ENCODE peak calls at places on chromosome 17, in four cellular contexts. One of them, this sample, is unnamed.

GRCh38 chr17:38590988-38591758 is 14.6 kb downstream of the SRCIN1 start:
- DNase-seq in fibroblast of pulmonary artery: no peak
- DNase-seq in fibroblast of mammary gland: no peak
- DNase-seq in heart right ventricle: no peak
- DNase-seq in this sample: no peak

GRCh38 chr17:17516315-17516930 is 20.2 kb upstream of the RASD1 start:
- DNase-seq in fibroblast of mammary gland: no peak
- DNase-seq in fibroblast of pulmonary artery: no peak
- DNase-seq in heart right ventricle: no peak
- DNase-seq in this sample: no peak

GRCh38 chr17:67377727-67378443 is 804 bp downstream of the PITPNC1 start:
- DNase-seq in heart right ventricle: peak; percentile 61
- DNase-seq in fibroblast of mammary gland: no peak
- DNase-seq in fibroblast of pulmonary artery: peak; percentile 56
- DNase-seq in this sample: no peak

GRCh38 chr17:58621174-58621573 is 70.7 kb downstream of the TEX14 start:
- DNase-seq in fibroblast of mammary gland: no peak
- DNase-seq in fibroblast of pulmonary artery: no peak
- DNase-seq in heart right ventricle: no peak
- DNase-seq in this sample: no peak

GRCh38 chr17:38912221-38912813 is 13.1 kb upstream of the LASP1NB start:
- DNase-seq in heart right ventricle: peak; percentile 74
- DNase-seq in fibroblast of mammary gland: peak; percentile 73
- DNase-seq in fibroblast of pulmonary artery: peak; percentile 68
- DNase-seq in this sample: peak; percentile 33

GRCh38 chr17:75694536-75694935 is 26.7 kb upstream of the ITGB4 start:
- DNase-seq in heart right ventricle: no peak
- DNase-seq in fibroblast of mammary gland: no peak
- DNase-seq in fibroblast of pulmonary artery: no peak
- DNase-seq in this sample: no peak

GRCh38 chr17:27667656-27668487 is 36.9 kb downstream of the LGALS9 start:
- DNase-seq in heart right ventricle: no peak
- DNase-seq in fibroblast of pulmonary artery: no peak
- DNase-seq in fibroblast of mammary gland: no peak
- DNase-seq in this sample: no peak

GRCh38 chr17:39064374-39064773 is 87.1 kb downstream of the PLXDC1 start:
- DNase-seq in heart right ventricle: no peak
- DNase-seq in fibroblast of mammary gland: peak; percentile 93
- DNase-seq in fibroblast of pulmonary artery: peak; percentile 35
- DNase-seq in this sample: no peak

GRCh38 chr17:5049314-5049819 is 14.1 kb upstream of the SLC52A1 start:
- DNase-seq in fibroblast of mammary gland: no peak
- DNase-seq in fibroblast of pulmonary artery: no peak
- DNase-seq in heart right ventricle: no peak
- DNase-seq in this sample: no peak

GRCh38 chr17:43356999-43357398 is 41.8 kb upstream of the ARL4D start:
- DNase-seq in heart right ventricle: no peak
- DNase-seq in fibroblast of pulmonary artery: peak; percentile 91
- DNase-seq in fibroblast of mammary gland: peak; percentile 95
- DNase-seq in this sample: no peak

GRCh38 chr17:78252111-78252634 is 20.7 kb downstream of the TMEM235 start:
- DNase-seq in fibroblast of mammary gland: no peak
- DNase-seq in heart right ventricle: no peak
- DNase-seq in fibroblast of pulmonary artery: no peak
- DNase-seq in this sample: no peak

GRCh38 chr17:57313276-57313835 is 57.0 kb downstream of the MSI2 start:
- DNase-seq in heart right ventricle: no peak
- DNase-seq in fibroblast of mammary gland: no peak
- DNase-seq in fibroblast of pulmonary artery: no peak
- DNase-seq in this sample: no peak

GRCh38 chr17:32944248-32945020 is 16.5 kb downstream of the TMEM98 start:
- DNase-seq in fibroblast of pulmonary artery: no peak
- DNase-seq in fibroblast of mammary gland: no peak
- DNase-seq in heart right ventricle: no peak
- DNase-seq in this sample: no peak

GRCh38 chr17:40315678-40316570 is 6.9 kb downstream of the RARA start:
- DNase-seq in fibroblast of pulmonary artery: no peak
- DNase-seq in fibroblast of mammary gland: no peak
- DNase-seq in heart right ventricle: no peak
- DNase-seq in this sample: no peak

GRCh38 chr17:30761058-30761457 is 63.4 kb downstream of the CRLF3 start:
- DNase-seq in fibroblast of pulmonary artery: no peak
- DNase-seq in fibroblast of mammary gland: no peak
- DNase-seq in heart right ventricle: no peak
- DNase-seq in this sample: no peak

GRCh38 chr17:46140645-46141197 is 52.5 kb downstream of the KANSL1 start:
- DNase-seq in fibroblast of pulmonary artery: no peak
- DNase-seq in heart right ventricle: no peak
- DNase-seq in fibroblast of mammary gland: no peak
- DNase-seq in this sample: no peak
- H3K4me3 ChIP-seq in fibroblast of pulmonary artery: no peak overlapping the region
- H3K4me3 ChIP-seq in heart right ventricle: no peak overlapping the region
- H3K4me3 ChIP-seq in fibroblast of mammary gland: no peak overlapping the region
- H3K4me3 ChIP-seq in this sample: no peak overlapping the region

DNA sequence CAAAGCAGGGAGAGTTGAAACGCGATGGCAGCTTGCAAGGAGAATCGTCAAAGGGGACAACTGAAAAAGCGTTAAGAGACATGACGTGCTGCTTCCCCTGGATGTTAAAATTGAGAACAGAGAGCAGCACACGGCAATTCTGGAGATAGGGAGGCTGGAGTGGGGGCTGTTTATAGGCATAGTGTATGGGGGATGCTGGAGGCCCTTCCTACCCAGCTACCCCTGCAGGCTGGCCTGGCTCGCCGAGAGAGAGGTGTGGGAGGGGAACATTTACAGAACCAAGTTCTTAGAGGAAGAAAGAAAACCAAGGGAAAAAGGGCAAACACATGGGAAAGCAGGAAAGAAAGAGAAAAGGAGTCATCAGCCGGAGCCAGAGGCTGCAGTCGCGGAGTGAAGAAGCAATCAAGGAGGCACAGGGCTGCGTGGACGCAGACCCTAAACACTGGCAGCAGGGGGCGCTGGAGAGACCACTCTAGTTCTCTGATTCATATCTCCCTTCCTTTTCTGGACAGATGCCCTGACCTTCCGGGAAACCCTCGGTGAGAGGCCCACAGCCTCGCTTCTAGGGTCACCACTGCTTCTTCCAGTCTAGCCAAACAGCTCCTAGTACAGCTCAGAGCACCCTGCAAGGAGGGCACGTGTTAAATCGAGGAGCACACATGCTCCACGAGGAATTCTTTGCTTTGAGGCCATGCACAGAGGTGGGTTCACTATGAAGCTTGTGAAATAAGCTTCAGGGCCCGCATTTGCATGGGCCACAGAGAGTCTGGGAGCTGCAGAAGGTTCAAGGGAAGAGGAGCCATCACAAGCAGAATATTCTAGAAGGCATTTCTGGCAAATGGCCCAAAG is 55.6 kb downstream of the MYH13 start:
- DNase-seq in fibroblast of pulmonary artery: peak; percentile 53
- DNase-seq in fibroblast of mammary gland: peak; percentile 85
- DNase-seq in heart right ventricle: peak; percentile 46
- DNase-seq in this sample: peak; percentile 27
- TF ChIP-seq CTCF in fibroblast of pulmonary artery: peak; percentile 54
- TF ChIP-seq CTCF in fibroblast of mammary gland: peak; percentile 82
- TF ChIP-seq CTCF in heart right ventricle: peak; percentile 51
- TF ChIP-seq CTCF in this sample: peak; percentile 72

GRCh38 chr17:81443269-81443668 is 48.0 kb downstream of the BAHCC1 start:
- DNase-seq in fibroblast of pulmonary artery: no peak
- DNase-seq in heart right ventricle: no peak
- DNase-seq in fibroblast of mammary gland: no peak
- DNase-seq in this sample: no peak
- H3K4me3 ChIP-seq in fibroblast of pulmonary artery: no peak overlapping the region
- H3K4me3 ChIP-seq in heart right ventricle: no peak overlapping the region
- H3K4me3 ChIP-seq in fibroblast of mammary gland: no peak overlapping the region
- H3K4me3 ChIP-seq in this sample: no peak overlapping the region

DNA sequence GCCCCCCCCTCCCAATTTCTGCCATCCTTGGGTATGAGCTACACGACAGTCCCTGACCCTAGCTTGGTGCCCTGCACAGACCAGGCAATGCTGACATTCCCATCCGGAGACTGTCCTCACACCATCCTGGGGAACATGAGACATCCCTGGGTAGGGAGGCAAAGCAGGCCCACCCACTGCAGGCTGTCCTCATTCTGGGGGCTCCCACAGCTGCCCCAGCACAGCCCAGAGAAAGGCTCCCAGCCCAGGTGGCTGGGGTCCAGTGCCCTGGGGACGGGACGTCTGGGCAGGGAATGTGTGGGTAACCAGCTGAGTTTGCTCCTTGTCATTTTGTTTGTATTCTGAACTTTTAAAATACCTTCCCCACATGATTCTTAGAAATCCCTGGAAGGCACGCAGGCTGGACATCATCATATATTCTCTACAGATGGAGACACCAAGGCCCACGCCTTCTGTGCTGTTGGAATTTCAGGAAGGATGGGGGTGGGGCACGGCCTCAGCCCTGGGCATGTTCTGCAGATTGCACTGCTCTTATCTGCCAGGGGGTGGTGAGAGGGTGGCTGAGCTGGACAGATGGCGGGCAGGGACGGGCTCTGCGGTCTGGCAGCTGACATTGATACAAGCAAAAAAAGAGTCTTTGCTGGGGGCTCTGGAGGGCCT is 28.5 kb downstream of the LRRC75A start:
- DNase-seq in fibroblast of pulmonary artery: peak; percentile 45
- DNase-seq in heart right ventricle: peak; percentile 52
- DNase-seq in fibroblast of mammary gland: no peak
- DNase-seq in this sample: no peak
- TF ChIP-seq CTCF in fibroblast of pulmonary artery: peak; percentile 17
- TF ChIP-seq CTCF in heart right ventricle: peak; percentile 38
- TF ChIP-seq CTCF in fibroblast of mammary gland: no peak
- TF ChIP-seq CTCF in this sample: no peak

This sample was measured in LNCaP clone FGC.